ENCODE peak calls at places on chromosomes 2 and 18, in ten cellular contexts. One of them, this sample, is unnamed. For H3K27me3, the result is how much of the 10 kb centered on the place peaks cover.

GRCh38 chr2:162838141-162838500 is 446 bp downstream of the KCNH7 start:
- DNase-seq in PC-3: no peak
- DNase-seq in lower lobe of right lung: no peak
- DNase-seq in naive thymus-derived CD4-positive, alpha-beta T cell: no peak
- DNase-seq in GM23338: no peak
- DNase-seq in cardiac muscle cell: peak
- DNase-seq in colonic mucosa: no peak
- DNase-seq in mammary epithelial cell: no peak
- DNase-seq in psoas muscle: no peak
- DNase-seq in heart right ventricle: no peak
- DNase-seq in this sample: no peak

GRCh38 chr18:77054288-77054605 is 78.3 kb downstream of the MBP start:
- DNase-seq in naive thymus-derived CD4-positive, alpha-beta T cell: no peak
- DNase-seq in PC-3: no peak
- DNase-seq in mammary epithelial cell: no peak
- DNase-seq in psoas muscle: no peak
- DNase-seq in colonic mucosa: no peak
- DNase-seq in cardiac muscle cell: no peak
- DNase-seq in lower lobe of right lung: no peak
- DNase-seq in heart right ventricle: no peak
- DNase-seq in GM23338: no peak
- DNase-seq in this sample: no peak

GRCh38 chr2:41735446-41735845 is 312.4 kb upstream of the PKDCC start:
- DNase-seq in naive thymus-derived CD4-positive, alpha-beta T cell: no peak
- DNase-seq in psoas muscle: no peak
- DNase-seq in mammary epithelial cell: no peak
- DNase-seq in GM23338: no peak
- DNase-seq in lower lobe of right lung: no peak
- DNase-seq in PC-3: no peak
- DNase-seq in colonic mucosa: no peak
- DNase-seq in heart right ventricle: no peak
- DNase-seq in cardiac muscle cell: no peak
- DNase-seq in this sample: no peak

GRCh38 chr2:207770602-207771404 is 1.1 kb upstream of the FZD5 start:
- DNase-seq in GM23338: peak
- DNase-seq in mammary epithelial cell: no peak
- DNase-seq in psoas muscle: peak
- DNase-seq in naive thymus-derived CD4-positive, alpha-beta T cell: no peak
- DNase-seq in lower lobe of right lung: peak
- DNase-seq in cardiac muscle cell: no peak
- DNase-seq in heart right ventricle: peak
- DNase-seq in colonic mucosa: no peak
- DNase-seq in PC-3: no peak
- DNase-seq in this sample: no peak

GRCh38 chr2:163600801-163601200 is 135.0 kb downstream of the FIGN start:
- DNase-seq in cardiac muscle cell: no peak
- DNase-seq in GM23338: peak
- DNase-seq in colonic mucosa: no peak
- DNase-seq in psoas muscle: no peak
- DNase-seq in lower lobe of right lung: no peak
- DNase-seq in mammary epithelial cell: no peak
- DNase-seq in PC-3: peak
- DNase-seq in heart right ventricle: no peak
- DNase-seq in naive thymus-derived CD4-positive, alpha-beta T cell: no peak
- DNase-seq in this sample: no peak

GRCh38 chr2:64781991-64782390 is 128.3 kb upstream of the SERTAD2 start:
- DNase-seq in heart right ventricle: no peak
- DNase-seq in cardiac muscle cell: no peak
- DNase-seq in colonic mucosa: no peak
- DNase-seq in psoas muscle: no peak
- DNase-seq in GM23338: no peak
- DNase-seq in PC-3: peak
- DNase-seq in mammary epithelial cell: peak
- DNase-seq in naive thymus-derived CD4-positive, alpha-beta T cell: no peak
- DNase-seq in lower lobe of right lung: no peak
- DNase-seq in this sample: no peak

GRCh38 chr2:84482588-84482987 is 23.5 kb upstream of the SUCLG1 start:
- DNase-seq in lower lobe of right lung: no peak
- DNase-seq in heart right ventricle: no peak
- DNase-seq in PC-3: no peak
- DNase-seq in GM23338: no peak
- DNase-seq in cardiac muscle cell: no peak
- DNase-seq in colonic mucosa: no peak
- DNase-seq in mammary epithelial cell: no peak
- DNase-seq in naive thymus-derived CD4-positive, alpha-beta T cell: no peak
- DNase-seq in psoas muscle: no peak
- DNase-seq in this sample: no peak

GRCh38 chr18:13538630-13539029 is 187.7 kb downstream of the FAM210A start:
- DNase-seq in PC-3: no peak
- DNase-seq in GM23338: no peak
- DNase-seq in naive thymus-derived CD4-positive, alpha-beta T cell: no peak
- DNase-seq in cardiac muscle cell: no peak
- DNase-seq in lower lobe of right lung: no peak
- DNase-seq in psoas muscle: no peak
- DNase-seq in heart right ventricle: no peak
- DNase-seq in colonic mucosa: no peak
- DNase-seq in mammary epithelial cell: no peak
- DNase-seq in this sample: no peak

GRCh38 chr18:3402962-3403585 is 46.9 kb upstream of the TGIF1 start:
- DNase-seq in PC-3: no peak
- DNase-seq in lower lobe of right lung: no peak
- DNase-seq in naive thymus-derived CD4-positive, alpha-beta T cell: no peak
- DNase-seq in mammary epithelial cell: peak
- DNase-seq in cardiac muscle cell: no peak
- DNase-seq in GM23338: no peak
- DNase-seq in psoas muscle: no peak
- DNase-seq in colonic mucosa: no peak
- DNase-seq in heart right ventricle: no peak
- DNase-seq in this sample: no peak

GRCh38 chr18:36328385-36328858 is 30.9 kb downstream of the FHOD3 start:
- DNase-seq in PC-3: no peak
- DNase-seq in psoas muscle: no peak
- DNase-seq in naive thymus-derived CD4-positive, alpha-beta T cell: no peak
- DNase-seq in mammary epithelial cell: no peak
- DNase-seq in GM23338: no peak
- DNase-seq in colonic mucosa: no peak
- DNase-seq in heart right ventricle: no peak
- DNase-seq in lower lobe of right lung: no peak
- DNase-seq in cardiac muscle cell: no peak
- DNase-seq in this sample: no peak

GRCh38 chr2:126145752-126146151 is 510.2 kb upstream of the GYPC start:
- DNase-seq in mammary epithelial cell: no peak
- DNase-seq in heart right ventricle: no peak
- DNase-seq in PC-3: no peak
- DNase-seq in naive thymus-derived CD4-positive, alpha-beta T cell: no peak
- DNase-seq in psoas muscle: no peak
- DNase-seq in GM23338: peak
- DNase-seq in lower lobe of right lung: no peak
- DNase-seq in cardiac muscle cell: no peak
- DNase-seq in colonic mucosa: no peak
- DNase-seq in this sample: no peak

GRCh38 chr18:31679133-31679731 is 5.1 kb downstream of the B4GALT6 start:
- DNase-seq in heart right ventricle: no peak
- DNase-seq in GM23338: no peak
- DNase-seq in psoas muscle: no peak
- DNase-seq in naive thymus-derived CD4-positive, alpha-beta T cell: no peak
- DNase-seq in colonic mucosa: peak
- DNase-seq in mammary epithelial cell: peak
- DNase-seq in cardiac muscle cell: no peak
- DNase-seq in lower lobe of right lung: no peak
- DNase-seq in PC-3: peak
- DNase-seq in this sample: no peak

GRCh38 chr18:58639751-58640427 is 11.0 kb upstream of the ALPK2 start:
- DNase-seq in naive thymus-derived CD4-positive, alpha-beta T cell: no peak
- DNase-seq in cardiac muscle cell: no peak
- DNase-seq in psoas muscle: no peak
- DNase-seq in heart right ventricle: no peak
- DNase-seq in GM23338: peak
- DNase-seq in colonic mucosa: no peak
- DNase-seq in PC-3: peak
- DNase-seq in lower lobe of right lung: no peak
- DNase-seq in mammary epithelial cell: peak
- DNase-seq in this sample: no peak

GRCh38 chr2:96949701-96950350 is 36.6 kb downstream of the FAM178B start:
- DNase-seq in naive thymus-derived CD4-positive, alpha-beta T cell: no peak
- DNase-seq in heart right ventricle: no peak
- DNase-seq in cardiac muscle cell: no peak
- DNase-seq in mammary epithelial cell: no peak
- DNase-seq in GM23338: no peak
- DNase-seq in psoas muscle: no peak
- DNase-seq in lower lobe of right lung: peak
- DNase-seq in PC-3: no peak
- DNase-seq in colonic mucosa: no peak
- DNase-seq in this sample: no peak

GRCh38 chr2:85796549-85797262 is 42.9 kb downstream of the ATOH8 start:
- DNase-seq in lower lobe of right lung: no peak
- DNase-seq in psoas muscle: no peak
- DNase-seq in colonic mucosa: no peak
- DNase-seq in GM23338: no peak
- DNase-seq in naive thymus-derived CD4-positive, alpha-beta T cell: no peak
- DNase-seq in mammary epithelial cell: no peak
- DNase-seq in cardiac muscle cell: no peak
- DNase-seq in PC-3: no peak
- DNase-seq in heart right ventricle: peak
- DNase-seq in this sample: peak

GRCh38 chr2:168552450-168552856 is 96.4 kb downstream of the CERS6 start:
- DNase-seq in cardiac muscle cell: no peak
- DNase-seq in PC-3: no peak
- DNase-seq in heart right ventricle: no peak
- DNase-seq in colonic mucosa: no peak
- DNase-seq in mammary epithelial cell: no peak
- DNase-seq in naive thymus-derived CD4-positive, alpha-beta T cell: no peak
- DNase-seq in lower lobe of right lung: peak
- DNase-seq in psoas muscle: no peak
- DNase-seq in GM23338: peak
- DNase-seq in this sample: no peak

GRCh38 chr18:35939166-35939565 is 33.3 kb upstream of the RMP24 start:
- DNase-seq in PC-3: peak
- DNase-seq in GM23338: peak
- DNase-seq in psoas muscle: no peak
- DNase-seq in mammary epithelial cell: no peak
- DNase-seq in cardiac muscle cell: peak
- DNase-seq in colonic mucosa: no peak
- DNase-seq in heart right ventricle: no peak
- DNase-seq in naive thymus-derived CD4-positive, alpha-beta T cell: no peak
- DNase-seq in lower lobe of right lung: no peak
- DNase-seq in this sample: no peak

GRCh38 chr2:108534577-108535379 is 508 bp downstream of the LIMS1 start:
- DNase-seq in naive thymus-derived CD4-positive, alpha-beta T cell: peak
- DNase-seq in PC-3: peak
- DNase-seq in lower lobe of right lung: peak
- DNase-seq in colonic mucosa: peak
- DNase-seq in heart right ventricle: no peak
- DNase-seq in mammary epithelial cell: peak
- DNase-seq in cardiac muscle cell: peak
- DNase-seq in psoas muscle: no peak
- DNase-seq in GM23338: peak
- DNase-seq in this sample: peak

GRCh38 chr2:240366901-240367300 is 68.6 kb upstream of the GPC1 start:
- DNase-seq in PC-3: no peak
- DNase-seq in GM23338: no peak
- DNase-seq in colonic mucosa: no peak
- DNase-seq in lower lobe of right lung: peak
- DNase-seq in heart right ventricle: no peak
- DNase-seq in psoas muscle: peak
- DNase-seq in cardiac muscle cell: no peak
- DNase-seq in mammary epithelial cell: no peak
- DNase-seq in naive thymus-derived CD4-positive, alpha-beta T cell: no peak
- DNase-seq in this sample: no peak
- H3K4me3 ChIP-seq in PC-3: no peak
- H3K4me3 ChIP-seq in GM23338: no peak
- H3K4me3 ChIP-seq in colonic mucosa: no peak
- H3K4me3 ChIP-seq in lower lobe of right lung: no peak
- H3K4me3 ChIP-seq in heart right ventricle: no peak
- H3K4me3 ChIP-seq in psoas muscle: no peak
- H3K4me3 ChIP-seq in cardiac muscle cell: no peak
- H3K4me3 ChIP-seq in mammary epithelial cell: no peak
- H3K4me3 ChIP-seq in naive thymus-derived CD4-positive, alpha-beta T cell: no peak
- H3K4me3 ChIP-seq in this sample: no peak

GRCh38 chr2:238742664-238743063 is 105.2 kb upstream of the TWIST2 start:
- DNase-seq in lower lobe of right lung: no peak
- DNase-seq in colonic mucosa: no peak
- DNase-seq in psoas muscle: no peak
- DNase-seq in mammary epithelial cell: no peak
- DNase-seq in naive thymus-derived CD4-positive, alpha-beta T cell: no peak
- DNase-seq in cardiac muscle cell: no peak
- DNase-seq in GM23338: no peak
- DNase-seq in heart right ventricle: no peak
- DNase-seq in PC-3: no peak
- DNase-seq in this sample: no peak
- H3K27me3 ChIP-seq in lower lobe of right lung: under half
- H3K27me3 ChIP-seq in colonic mucosa: under half
- H3K27me3 ChIP-seq in psoas muscle: under half
- H3K27me3 ChIP-seq in mammary epithelial cell: under half
- H3K27me3 ChIP-seq in naive thymus-derived CD4-positive, alpha-beta T cell: under half
- H3K27me3 ChIP-seq in cardiac muscle cell: under half
- H3K27me3 ChIP-seq in GM23338: under half
- H3K27me3 ChIP-seq in heart right ventricle: under half
- H3K27me3 ChIP-seq in PC-3: under half
- H3K27me3 ChIP-seq in this sample: under half

DNA sequence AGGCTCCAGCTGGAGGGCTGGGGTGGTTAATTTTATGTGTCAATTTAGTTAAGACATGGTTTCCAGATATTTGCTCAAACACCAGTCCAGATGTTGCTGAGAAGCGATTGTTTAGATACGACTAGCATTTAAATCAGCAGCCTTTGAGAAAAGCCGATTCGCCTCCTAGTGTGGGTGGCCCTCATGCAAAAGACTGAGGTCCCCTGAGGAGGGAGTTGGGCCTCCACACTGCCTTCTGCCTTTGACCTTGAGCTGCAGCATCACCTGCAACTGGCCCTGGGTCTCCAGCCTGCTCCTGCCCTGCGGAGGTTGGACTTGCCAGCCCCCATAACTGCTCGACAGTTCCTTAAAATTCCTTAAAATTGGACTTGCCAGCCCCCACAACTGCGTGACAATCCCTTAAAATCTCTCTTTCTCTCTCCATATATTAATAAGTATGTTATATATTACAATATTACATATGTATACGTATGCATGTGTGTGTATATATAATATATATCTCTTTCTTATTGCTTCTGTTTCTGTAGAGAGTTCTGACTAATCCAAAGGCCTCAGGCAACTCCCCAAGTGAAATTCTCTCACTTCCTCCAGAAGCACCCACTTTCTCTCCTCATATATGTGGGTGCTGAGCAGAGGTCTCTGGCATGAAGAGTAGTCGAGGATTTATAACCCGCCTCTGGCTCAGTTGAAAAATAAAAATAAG is 14.4 kb downstream of the FBLN7 start:
- DNase-seq in PC-3: no peak
- DNase-seq in mammary epithelial cell: no peak
- DNase-seq in psoas muscle: no peak
- DNase-seq in naive thymus-derived CD4-positive, alpha-beta T cell: no peak
- DNase-seq in colonic mucosa: no peak
- DNase-seq in heart right ventricle: no peak
- DNase-seq in GM23338: no peak
- DNase-seq in lower lobe of right lung: no peak
- DNase-seq in cardiac muscle cell: no peak
- DNase-seq in this sample: peak
- H3K27ac ChIP-seq in PC-3: no peak
- H3K27ac ChIP-seq in mammary epithelial cell: no peak
- H3K27ac ChIP-seq in psoas muscle: no peak
- H3K27ac ChIP-seq in naive thymus-derived CD4-positive, alpha-beta T cell: no peak
- H3K27ac ChIP-seq in colonic mucosa: no peak
- H3K27ac ChIP-seq in heart right ventricle: no peak
- H3K27ac ChIP-seq in GM23338: no peak
- H3K27ac ChIP-seq in lower lobe of right lung: no peak
- H3K27ac ChIP-seq in cardiac muscle cell: no peak
- H3K27ac ChIP-seq in this sample: no peak

GRCh38 chr2:186544255-186544675 is 45.6 kb upstream of the ITGAV start:
- DNase-seq in mammary epithelial cell: peak
- DNase-seq in GM23338: peak
- DNase-seq in psoas muscle: no peak
- DNase-seq in cardiac muscle cell: peak
- DNase-seq in PC-3: peak
- DNase-seq in naive thymus-derived CD4-positive, alpha-beta T cell: no peak
- DNase-seq in colonic mucosa: no peak
- DNase-seq in heart right ventricle: no peak
- DNase-seq in lower lobe of right lung: no peak
- DNase-seq in this sample: peak
- H3K4me3 ChIP-seq in mammary epithelial cell: no peak
- H3K4me3 ChIP-seq in GM23338: no peak
- H3K4me3 ChIP-seq in psoas muscle: no peak
- H3K4me3 ChIP-seq in cardiac muscle cell: no peak
- H3K4me3 ChIP-seq in PC-3: peak
- H3K4me3 ChIP-seq in naive thymus-derived CD4-positive, alpha-beta T cell: no peak
- H3K4me3 ChIP-seq in colonic mucosa: no peak
- H3K4me3 ChIP-seq in heart right ventricle: no peak
- H3K4me3 ChIP-seq in lower lobe of right lung: no peak
- H3K4me3 ChIP-seq in this sample: no peak